ENCODE peak calls at places on chromosomes 13 and 19, in six cellular contexts. Q is mammary epithelial cell, M is stomach, C is substantia nigra, B is dorsolateral prefrontal cortex, Z is hepatocyte. P is an unnamed sample.

GRCh38 chr13:40206241-40207109 is 460.0 kb downstream of the FOXO1 start:
- DNase-seq in Z (no peak), B (no peak), M (peak), C (no peak), Q (peak), P (peak)

GRCh38 chr13:41263261-41263971 is at the start of gene MTRF1:
- DNase-seq in Z (peak), C (peak), M (peak), B (peak), Q (peak), P (peak)

GRCh38 chr13:78133511-78133910 is 214.9 kb upstream of the EDNRB start:
- DNase-seq in Z (no peak), M (no peak), B (no peak), C (no peak), Q (no peak), P (no peak)

GRCh38 chr13:113836917-113837553 is 26.8 kb downstream of the GAS6 start:
- DNase-seq in M (peak), Q (peak), B (no peak), Z (peak), C (peak), P (no peak)

GRCh38 chr19:3387645-3388589 is 21.5 kb downstream of the NFIC start:
- DNase-seq in Z (peak), C (peak), B (peak), M (peak), Q (peak), P (no peak)

GRCh38 chr13:56586966-56587365 is 553.8 kb upstream of the PRR20A start:
- DNase-seq in C (no peak), M (no peak), Z (no peak), B (no peak), Q (no peak), P (no peak)

GRCh38 chr19:58227964-58228583 is 640 bp upstream of the ZNF544 start:
- DNase-seq in Q (no peak), C (no peak), B (no peak), Z (no peak), M (no peak), P (no peak)

GRCh38 chr19:53927745-53928144 is 18.7 kb downstream of the CACNG7 start:
- DNase-seq in B (no peak), Z (peak), Q (peak), C (no peak), M (no peak), P (peak)

GRCh38 chr19:54081032-54081431 is at the start of gene TARM1:
- DNase-seq in Q (no peak), Z (no peak), M (no peak), B (no peak), C (no peak), P (no peak)

GRCh38 chr13:30789360-30789862 is 54.1 kb downstream of the ALOX5AP start:
- DNase-seq in B (no peak), C (no peak), Z (no peak), Q (no peak), M (no peak), P (no peak)

GRCh38 chr13:82147526-82147925 is 1734.7 kb downstream of the SLITRK1 start:
- DNase-seq in Q (no peak), B (no peak), Z (no peak), C (no peak), M (no peak), P (no peak)

GRCh38 chr13:109156181-109156935 is 526.9 kb downstream of the MYO16 start:
- DNase-seq in B (no peak), Z (no peak), M (no peak), C (no peak), Q (peak), P (no peak)

GRCh38 chr13:92313382-92313781 is 913.2 kb upstream of the GPC6 start:
- DNase-seq in B (no peak), C (no peak), M (no peak), Q (no peak), Z (no peak), P (no peak)

GRCh38 chr13:93690139-93690538 is 463.5 kb downstream of the GPC6 start:
- DNase-seq in Z (peak), B (no peak), C (no peak), Q (no peak), M (no peak), P (no peak)

GRCh38 chr19:47215581-47215980 is 15.4 kb downstream of the BBC3 start:
- DNase-seq in C (no peak), Z (no peak), Q (no peak), B (no peak), M (no peak), P (no peak)

GRCh38 chr13:46604226-46604968 is 51.4 kb downstream of the LRCH1 start:
- DNase-seq in B (no peak), C (no peak), Q (no peak), M (no peak), Z (no peak), P (no peak)

GRCh38 chr13:61013782-61014181 is 401.9 kb downstream of the PCDH20 start:
- DNase-seq in Q (no peak), B (no peak), C (no peak), M (no peak), Z (no peak), P (no peak)

GRCh38 chr13:53775807-53776206 is 747.2 kb downstream of the OLFM4 start:
- DNase-seq in Q (no peak), C (no peak), Z (no peak), M (no peak), B (no peak), P (no peak)

GRCh38 chr13:108283110-108283509 is 13.6 kb downstream of the TNFSF13B start:
- DNase-seq in Z (no peak), B (no peak), M (no peak), Q (no peak), C (no peak), P (no peak)

GRCh38 chr19:39409886-39410619 is 2.4 kb upstream of the PLEKHG2 start:
- DNase-seq in Z (peak), C (peak), Q (no peak), M (peak), B (no peak), P (peak)

GRCh38 chr19:10219678-10220077 is 11.5 kb downstream of the S1PR2 start:
- DNase-seq in C (no peak), Z (peak), B (no peak), Q (peak), M (no peak), P (peak)
- H3K27ac ChIP-seq in C (no peak), Z (no peak), B (no peak), Q (no peak), M (no peak), P (peak)

GRCh38 chr13:99320693-99321481 is 13.7 kb upstream of the GPR183 start:
- DNase-seq in B (no peak), C (no peak), Q (peak), Z (no peak), M (no peak), P (no peak)
- H3K27ac ChIP-seq in B (peak), C (no peak), Q (peak), Z (no peak), M (peak), P (no peak)

GRCh38 chr19:16327911-16328823 is 3.5 kb downstream of the KLF2 start:
- DNase-seq in M (peak), B (no peak), Q (no peak), Z (peak), C (no peak), P (peak)
- H3K27ac ChIP-seq in M (peak), B (peak), Q (no peak), Z (peak), C (peak), P (peak)

GRCh38 chr19:19587776-19588175 is 30.7 kb downstream of the PBX4 start:
- DNase-seq in Z (no peak), B (no peak), M (no peak), C (no peak), Q (no peak), P (no peak)
- H3K27ac ChIP-seq in Z (no peak), B (no peak), M (no peak), C (no peak), Q (no peak), P (no peak)

GRCh38 chr13:24271611-24272451 is 37.5 kb upstream of the C1QTNF9 start:
- DNase-seq in C (peak), M (peak), Q (peak), B (peak), Z (peak), P (no peak)
- H3K27ac ChIP-seq in C (peak), M (peak), Q (no peak), B (peak), Z (peak), P (no peak)